ENCODE peak calls at places on chromosomes 4 and X, in six cellular contexts. V, I, S, A, C and F are unnamed samples.

GRCh38 chr4:135184715-135185114 is 983.1 kb upstream of the PABPC4L start:
- DNase-seq in V (no peak), S (no peak), I (no peak), C (no peak), A (no peak), F (no peak)

GRCh38 chrX:66150188-66150587 is 13.9 kb upstream of the HEPH start:
- DNase-seq in V (no peak), I (no peak), C (no peak), S (peak), A (no peak), F (no peak)

GRCh38 chr4:10006236-10006603 is 15.1 kb downstream of the SLC2A9 start:
- DNase-seq in V (peak), I (peak), S (peak), C (peak), A (peak), F (peak)

GRCh38 chr4:37549003-37549402 is 137.2 kb downstream of the RELL1 start:
- DNase-seq in S (peak), A (no peak), I (no peak), V (peak), C (peak), F (no peak)

GRCh38 chr4:110164856-110165255 is 33.6 kb downstream of the ELOVL6 start:
- DNase-seq in I (no peak), C (peak), V (no peak), A (no peak), S (no peak), F (peak)

GRCh38 chr4:21753084-21753760 is 195.3 kb downstream of the KCNIP4 start:
- DNase-seq in A (no peak), V (no peak), I (no peak), S (no peak), C (peak), F (peak)

GRCh38 chr4:25956260-25956659 is 42.2 kb downstream of the SMIM20 start:
- DNase-seq in V (no peak), A (no peak), I (no peak), C (no peak), S (no peak), F (no peak)

GRCh38 chr4:144611850-144612249 is 34.1 kb upstream of the HHIP start:
- DNase-seq in I (peak), S (no peak), C (peak), A (no peak), V (peak), F (peak)

GRCh38 chr4:65943076-65943475 is 272.8 kb upstream of the EPHA5 start:
- DNase-seq in S (peak), I (peak), A (no peak), C (peak), V (no peak), F (peak)

GRCh38 chr4:38075370-38076152 is 115.4 kb downstream of the PTTG2 start:
- DNase-seq in V (no peak), A (no peak), C (no peak), S (peak), I (no peak), F (peak)

GRCh38 chrX:30620980-30621716 is 32.1 kb upstream of the GK start:
- DNase-seq in A (no peak), V (no peak), I (peak), S (peak), C (peak), F (peak)

GRCh38 chr4:186712690-186713089 is 11.0 kb downstream of the FAT1 start:
- DNase-seq in S (no peak), I (no peak), A (no peak), V (no peak), C (no peak), F (no peak)

GRCh38 chr4:113478032-113478431 is 283.5 kb downstream of the CAMK2D start:
- DNase-seq in I (no peak), C (no peak), V (no peak), S (no peak), A (no peak), F (no peak)

GRCh38 chr4:52840531-52841350 is 21.4 kb upstream of the RASL11B start:
- DNase-seq in V (no peak), I (no peak), A (no peak), S (no peak), C (peak), F (no peak)

GRCh38 chr4:157043131-157043530 is 32.8 kb upstream of the GLRB start:
- DNase-seq in S (peak), A (no peak), C (peak), V (no peak), I (no peak), F (peak)

GRCh38 chrX:29453333-29453732 is 762.0 kb upstream of the MAGEB2 start:
- DNase-seq in S (no peak), I (no peak), C (no peak), V (no peak), A (no peak), F (no peak)

GRCh38 chrX:51395807-51396728 is 63.4 kb downstream of the NUDT10 start:
- DNase-seq in I (no peak), C (no peak), A (peak), S (peak), V (peak), F (no peak)

GRCh38 chr4:71526626-71527406 is 188.0 kb downstream of the SLC4A4 start:
- DNase-seq in C (peak), S (no peak), A (no peak), I (no peak), V (peak), F (no peak)

GRCh38 chr4:6710282-6710681 is 617 bp upstream of the MRFAP1L1 start:
- DNase-seq in I (no peak), C (no peak), S (no peak), V (no peak), A (no peak), F (no peak)

GRCh38 chrX:10416424-10416823 is 204.0 kb downstream of the MID1 start:
- DNase-seq in A (no peak), I (no peak), V (no peak), S (no peak), C (no peak), F (no peak)

GRCh38 chr4:16909245-16909644 is 10.8 kb upstream of the LDB2 start:
- DNase-seq in A (no peak), C (no peak), V (no peak), S (no peak), I (no peak), F (no peak)

GRCh38 chrX:50812995-50813842 is 775 bp downstream of the SHROOM4 start:
- DNase-seq in C (peak), A (peak), V (no peak), I (peak), S (peak), F (no peak)

GRCh38 chrX:57952320-57952678 is 42.0 kb upstream of the ZXDA start:
- DNase-seq in A (peak), S (no peak), V (no peak), C (peak), I (no peak), F (no peak)

GRCh38 chrX:23819385-23820234 is 36.6 kb downstream of the SAT1 start:
- DNase-seq in A (no peak), I (no peak), S (peak), V (no peak), C (no peak), F (no peak)

GRCh38 chr4:123415977-123416376 is 19.4 kb downstream of the SPRY1 start:
- DNase-seq in A (no peak), V (no peak), C (peak), I (no peak), S (peak), F (no peak)

GRCh38 chr4:78768447-78769177 is 7.5 kb upstream of the BMP2K start:
- DNase-seq in A (no peak), S (peak), I (no peak), C (peak), V (no peak), F (peak)

DNA sequence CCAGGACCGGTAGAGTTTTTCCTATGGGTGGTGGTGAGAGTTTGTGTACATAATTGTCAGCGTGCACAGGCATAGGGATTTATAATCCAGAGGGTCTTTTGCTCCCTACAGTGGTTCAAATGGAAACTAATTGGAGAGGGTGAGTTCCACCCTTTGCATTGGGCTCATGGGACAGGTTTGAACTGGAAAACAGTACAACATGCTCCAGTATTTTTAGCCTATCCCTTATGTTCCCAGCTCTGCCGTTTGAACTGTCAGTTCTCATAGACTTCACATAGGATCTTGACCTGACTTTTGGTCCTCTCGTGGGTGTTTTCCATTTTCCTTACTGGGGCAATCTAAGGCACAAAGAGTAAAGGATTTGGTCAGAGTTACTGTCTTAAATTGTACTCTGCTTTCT is 31.8 kb downstream of the FHL1 start:
- DNase-seq in V (no peak), S (no peak), A (no peak), I (no peak), C (no peak), F (no peak)
- H3K27ac ChIP-seq in V (no peak), S (no peak), A (peak), I (no peak), C (no peak), F (no peak)

GRCh38 chr4:131044368-131044767 is 1948.4 kb downstream of the C4orf33 start:
- DNase-seq in I (no peak), V (no peak), C (no peak), A (no peak), S (no peak), F (no peak)
- H3K27ac ChIP-seq in I (no peak), V (no peak), C (no peak), A (no peak), S (no peak), F (no peak)

DNA sequence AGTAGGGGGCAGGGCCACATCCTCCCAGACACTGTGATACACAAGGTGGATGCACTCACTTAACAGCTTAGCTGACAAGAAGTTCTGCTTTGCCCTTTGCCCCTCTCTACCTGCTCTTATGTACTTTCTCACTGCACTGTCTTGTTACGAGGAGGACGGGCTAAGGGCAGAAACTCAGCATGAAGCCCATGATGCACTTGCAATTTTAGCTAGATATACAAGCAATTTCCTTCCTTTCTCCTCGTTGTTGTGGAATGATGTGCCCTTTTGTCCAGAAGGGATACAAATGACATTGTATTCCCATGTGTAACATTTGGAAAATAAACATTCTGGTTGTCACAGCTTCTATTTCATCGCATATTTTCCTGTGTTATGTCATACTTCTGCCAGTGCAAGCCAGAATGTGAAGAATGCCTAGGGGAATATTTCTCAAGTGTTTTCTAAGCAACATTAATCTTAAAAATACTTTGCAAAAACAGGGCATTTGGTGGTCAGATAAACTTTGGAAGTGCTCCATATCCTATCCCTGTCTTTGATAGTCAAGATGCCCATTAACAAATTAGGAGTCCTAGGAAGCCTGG is 47.2 kb downstream of the MAOA start:
- DNase-seq in C (peak), S (peak), V (no peak), I (no peak), A (no peak), F (no peak)
- H3K27ac ChIP-seq in C (peak), S (no peak), V (no peak), I (peak), A (peak), F (no peak)

GRCh38 chr4:94409947-94410346 is 41.8 kb upstream of the PDLIM5 start:
- DNase-seq in A (no peak), S (peak), V (peak), C (no peak), I (no peak), F (no peak)
- H3K27ac ChIP-seq in A (peak), S (no peak), V (no peak), C (no peak), I (peak), F (no peak)

DNA sequence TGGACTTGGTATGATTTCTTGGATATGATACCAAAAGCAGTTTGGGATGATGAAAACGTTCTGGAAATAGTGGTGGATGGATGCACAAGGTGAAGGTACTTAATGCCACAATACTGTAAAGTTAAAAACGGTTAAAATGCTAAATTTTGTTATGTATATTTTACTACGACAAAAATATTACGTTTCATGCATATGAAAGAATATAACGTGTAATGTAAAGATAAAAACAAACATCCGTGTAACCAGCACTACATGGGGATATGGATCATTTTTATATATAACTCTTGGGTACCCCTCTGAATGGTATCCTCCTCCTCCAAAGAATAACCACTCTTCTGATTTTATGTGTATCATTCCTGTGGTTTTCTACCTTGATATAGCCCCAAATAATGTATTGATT is 862 bp upstream of the CENPU start:
- DNase-seq in S (no peak), V (no peak), A (no peak), I (no peak), C (no peak), F (no peak)
- H3K27ac ChIP-seq in S (peak), V (no peak), A (no peak), I (peak), C (no peak), F (peak)

GRCh38 chrX:134173541-134174272 is 63.3 kb upstream of the CCDC160 start:
- DNase-seq in A (no peak), V (peak), C (no peak), S (no peak), I (no peak), F (no peak)
- H3K27ac ChIP-seq in A (peak), V (no peak), C (no peak), S (no peak), I (no peak), F (no peak)

GRCh38 chr4:1137850-1138249 is 24.5 kb upstream of the RNF212 start:
- DNase-seq in C (no peak), S (no peak), A (no peak), V (no peak), I (no peak), F (no peak)
- H3K27ac ChIP-seq in C (no peak), S (no peak), A (no peak), V (no peak), I (no peak), F (no peak)